ENCODE peak calls at places on chromosomes 11 and 22, in four cellular contexts. One of them, this sample, is unnamed.

GRCh38 chr11:47516155-47516554 is 36.8 kb downstream of the CELF1 start:
- DNase-seq in neural progenitor cell: no peak
- DNase-seq in fibroblast of lung: no peak
- DNase-seq in HCT116: no peak
- DNase-seq in this sample: no peak

GRCh38 chr11:47991266-47991830 is 11.0 kb downstream of the PTPRJ start:
- DNase-seq in neural progenitor cell: peak
- DNase-seq in fibroblast of lung: peak
- DNase-seq in HCT116: no peak
- DNase-seq in this sample: no peak

GRCh38 chr22:24232124-24232523 is 12.8 kb downstream of the GGT5 start:
- DNase-seq in neural progenitor cell: no peak
- DNase-seq in fibroblast of lung: no peak
- DNase-seq in HCT116: no peak
- DNase-seq in this sample: peak

GRCh38 chr11:102287963-102288744 is 29.1 kb upstream of the BIRC3 start:
- DNase-seq in neural progenitor cell: peak
- DNase-seq in fibroblast of lung: peak
- DNase-seq in HCT116: peak
- DNase-seq in this sample: peak

GRCh38 chr11:68912254-68912653 is 8.6 kb downstream of the IGHMBP2 start:
- DNase-seq in neural progenitor cell: no peak
- DNase-seq in fibroblast of lung: peak
- DNase-seq in HCT116: no peak
- DNase-seq in this sample: peak

GRCh38 chr11:92475824-92476223 is 251.2 kb downstream of the FAT3 start:
- DNase-seq in neural progenitor cell: no peak
- DNase-seq in fibroblast of lung: no peak
- DNase-seq in HCT116: no peak
- DNase-seq in this sample: no peak

GRCh38 chr11:112773256-112773655 is 188.0 kb upstream of the NCAM1 start:
- DNase-seq in neural progenitor cell: no peak
- DNase-seq in fibroblast of lung: no peak
- DNase-seq in HCT116: no peak
- DNase-seq in this sample: no peak

GRCh38 chr11:75240381-75241035 is at the start of gene TPBGL:
- DNase-seq in neural progenitor cell: peak
- DNase-seq in fibroblast of lung: peak
- DNase-seq in HCT116: no peak
- DNase-seq in this sample: peak

GRCh38 chr11:2703487-2704141 is 3.8 kb upstream of the KCNQ1OT1 start:
- DNase-seq in neural progenitor cell: peak
- DNase-seq in fibroblast of lung: no peak
- DNase-seq in HCT116: no peak
- DNase-seq in this sample: no peak

GRCh38 chr11:46675288-46675851 is 25.0 kb downstream of the ARHGAP1 start:
- DNase-seq in neural progenitor cell: no peak
- DNase-seq in fibroblast of lung: peak
- DNase-seq in HCT116: no peak
- DNase-seq in this sample: peak

GRCh38 chr11:78203184-78203583 is 14.5 kb downstream of the USP35 start:
- DNase-seq in neural progenitor cell: no peak
- DNase-seq in fibroblast of lung: no peak
- DNase-seq in HCT116: no peak
- DNase-seq in this sample: peak

GRCh38 chr11:79616392-79616831 is 175.6 kb upstream of the TENM4 start:
- DNase-seq in neural progenitor cell: no peak
- DNase-seq in fibroblast of lung: no peak
- DNase-seq in HCT116: no peak
- DNase-seq in this sample: no peak

GRCh38 chr11:1384206-1384965 is 5.3 kb upstream of the BRSK2 start:
- DNase-seq in neural progenitor cell: no peak
- DNase-seq in fibroblast of lung: peak
- DNase-seq in HCT116: no peak
- DNase-seq in this sample: peak

GRCh38 chr11:114180301-114181055 is 115.7 kb upstream of the NNMT start:
- DNase-seq in neural progenitor cell: peak
- DNase-seq in fibroblast of lung: no peak
- DNase-seq in HCT116: no peak
- DNase-seq in this sample: no peak

GRCh38 chr22:36104435-36104834 is 56.1 kb downstream of the APOL3 start:
- DNase-seq in neural progenitor cell: peak
- DNase-seq in fibroblast of lung: no peak
- DNase-seq in HCT116: no peak
- DNase-seq in this sample: no peak

GRCh38 chr11:46290598-46291309 is 13.3 kb downstream of the CREB3L1 start:
- DNase-seq in neural progenitor cell: peak
- DNase-seq in fibroblast of lung: peak
- DNase-seq in HCT116: no peak
- DNase-seq in this sample: peak

GRCh38 chr11:44329472-44330230 is 19.7 kb upstream of the ALX4 start:
- DNase-seq in neural progenitor cell: no peak
- DNase-seq in fibroblast of lung: no peak
- DNase-seq in HCT116: no peak
- DNase-seq in this sample: no peak

GRCh38 chr22:23158516-23159286 is 13.4 kb downstream of the RAB36 start:
- DNase-seq in neural progenitor cell: no peak
- DNase-seq in fibroblast of lung: no peak
- DNase-seq in HCT116: no peak
- DNase-seq in this sample: no peak

GRCh38 chr22:46219650-46220049 is 30.4 kb downstream of the CDPF1 start:
- DNase-seq in neural progenitor cell: no peak
- DNase-seq in fibroblast of lung: no peak
- DNase-seq in HCT116: no peak
- DNase-seq in this sample: no peak

GRCh38 chr22:28883917-28884753 is 763 bp downstream of the ZNRF3 start:
- DNase-seq in neural progenitor cell: peak
- DNase-seq in fibroblast of lung: peak
- DNase-seq in HCT116: peak
- DNase-seq in this sample: peak

GRCh38 chr11:130765369-130765768 is 150.9 kb downstream of the SNX19 start:
- DNase-seq in neural progenitor cell: no peak
- DNase-seq in fibroblast of lung: no peak
- DNase-seq in HCT116: no peak
- DNase-seq in this sample: no peak

GRCh38 chr22:50469377-50470305 is 5.2 kb downstream of the SBF1 start:
- DNase-seq in neural progenitor cell: no peak
- DNase-seq in fibroblast of lung: peak
- DNase-seq in HCT116: peak
- DNase-seq in this sample: peak

GRCh38 chr22:36125994-36126531 is 34.5 kb downstream of the APOL3 start:
- DNase-seq in neural progenitor cell: no peak
- DNase-seq in fibroblast of lung: no peak
- DNase-seq in HCT116: no peak
- DNase-seq in this sample: no peak

GRCh38 chr11:72525466-72525865 is 91.1 kb upstream of the CLPB start:
- DNase-seq in neural progenitor cell: no peak
- DNase-seq in fibroblast of lung: no peak
- DNase-seq in HCT116: no peak
- DNase-seq in this sample: no peak

GRCh38 chr11:65593518-65594414 is 1.8 kb downstream of the KCNK7 start:
- DNase-seq in neural progenitor cell: peak
- DNase-seq in fibroblast of lung: peak
- DNase-seq in HCT116: no peak
- DNase-seq in this sample: peak

GRCh38 chr11:103806130-103806900 is 230.1 kb upstream of the DDI1 start:
- DNase-seq in neural progenitor cell: no peak
- DNase-seq in fibroblast of lung: peak
- DNase-seq in HCT116: no peak
- DNase-seq in this sample: no peak

GRCh38 chr11:70502677-70503076 is 104.3 kb downstream of the CTTN start:
- DNase-seq in neural progenitor cell: no peak
- DNase-seq in fibroblast of lung: no peak
- DNase-seq in HCT116: no peak
- DNase-seq in this sample: peak

GRCh38 chr11:43687120-43687791 is 6.7 kb downstream of the HSD17B12 start:
- DNase-seq in neural progenitor cell: no peak
- DNase-seq in fibroblast of lung: peak
- DNase-seq in HCT116: no peak
- DNase-seq in this sample: no peak

GRCh38 chr22:35717572-35717971 is at the start of gene APOL5:
- DNase-seq in neural progenitor cell: no peak
- DNase-seq in fibroblast of lung: no peak
- DNase-seq in HCT116: no peak
- DNase-seq in this sample: no peak

GRCh38 chr11:65503923-65504670 is 5.3 kb downstream of the MALAT1 start:
- DNase-seq in neural progenitor cell: no peak
- DNase-seq in fibroblast of lung: peak
- DNase-seq in HCT116: no peak
- DNase-seq in this sample: peak

GRCh38 chr11:113162590-113162961 is 151.8 kb upstream of the TTC12 start:
- DNase-seq in neural progenitor cell: no peak
- DNase-seq in fibroblast of lung: peak
- DNase-seq in HCT116: no peak
- DNase-seq in this sample: no peak

GRCh38 chr22:23744001-23744400 is 6.9 kb downstream of the ZNF70 start:
- DNase-seq in neural progenitor cell: no peak
- DNase-seq in fibroblast of lung: no peak
- DNase-seq in HCT116: no peak
- DNase-seq in this sample: peak

GRCh38 chr11:121318848-121319834 is 26.6 kb downstream of the SC5D start:
- DNase-seq in neural progenitor cell: peak
- DNase-seq in fibroblast of lung: peak
- DNase-seq in HCT116: peak
- DNase-seq in this sample: no peak

GRCh38 chr11:61567286-61568061 is 13.4 kb downstream of the SYT7 start:
- DNase-seq in neural progenitor cell: peak
- DNase-seq in fibroblast of lung: peak
- DNase-seq in HCT116: peak
- DNase-seq in this sample: peak
- H3K4me2 ChIP-seq in neural progenitor cell: peak
- H3K4me2 ChIP-seq in fibroblast of lung: peak
- H3K4me2 ChIP-seq in HCT116: peak
- H3K4me2 ChIP-seq in this sample: peak

DNA sequence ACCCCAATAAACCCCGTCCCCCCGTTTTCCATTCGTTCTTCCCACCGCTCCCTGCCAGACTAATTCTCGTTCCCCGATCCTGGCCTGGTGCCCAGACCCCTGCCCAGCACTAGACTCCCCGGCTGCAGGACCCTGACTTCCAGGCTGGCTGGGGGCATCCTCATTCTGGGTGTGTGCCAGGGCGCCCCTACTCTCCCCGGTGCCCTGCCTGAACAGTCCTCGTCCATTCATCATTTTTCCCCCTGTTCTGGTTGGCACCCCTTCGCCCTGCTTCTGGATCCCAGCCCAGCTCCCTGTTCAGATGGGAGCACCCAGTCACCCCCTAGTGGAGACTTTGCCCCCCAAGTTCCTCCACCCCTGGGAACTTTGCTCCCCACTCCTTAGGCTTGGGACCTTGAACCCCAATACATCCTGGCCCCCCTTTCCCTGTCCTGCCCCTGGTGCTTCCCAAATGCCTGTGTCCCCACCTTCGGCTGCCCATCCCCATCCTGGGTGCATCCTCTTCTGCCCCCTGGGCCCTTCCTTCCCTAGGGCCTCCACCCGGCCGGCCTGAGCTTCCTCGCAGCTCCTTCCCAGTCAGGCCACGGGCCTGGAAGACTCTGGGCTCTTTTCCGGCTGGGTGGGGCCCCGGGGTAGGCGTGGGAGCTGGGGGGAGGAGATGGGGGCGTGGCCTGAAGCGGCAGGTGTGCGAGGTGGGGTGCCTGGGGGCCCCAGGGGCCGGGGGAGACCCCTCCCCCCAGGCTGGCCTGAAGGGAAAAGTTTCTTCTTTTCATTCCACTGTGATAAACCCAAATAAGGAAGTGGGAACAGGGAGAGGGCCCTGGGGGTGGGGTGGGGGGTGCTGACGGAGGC is 882 bp downstream of the PLCB3 start:
- DNase-seq in neural progenitor cell: peak
- DNase-seq in fibroblast of lung: peak
- DNase-seq in HCT116: no peak
- DNase-seq in this sample: peak
- TF ChIP-seq CTCF in neural progenitor cell: peak
- TF ChIP-seq CTCF in fibroblast of lung: peak
- TF ChIP-seq CTCF in HCT116: peak
- TF ChIP-seq CTCF in this sample: peak

GRCh38 chr22:40105755-40106154 is 72.0 kb upstream of the TNRC6B start:
- DNase-seq in neural progenitor cell: no peak
- DNase-seq in fibroblast of lung: no peak
- DNase-seq in HCT116: no peak
- DNase-seq in this sample: no peak

GRCh38 chr22:40107756-40108437 is 69.8 kb upstream of the TNRC6B start:
- DNase-seq in neural progenitor cell: no peak
- DNase-seq in fibroblast of lung: no peak
- DNase-seq in HCT116: no peak
- DNase-seq in this sample: peak

GRCh38 chr22:40111451-40111850 is 66.3 kb upstream of the TNRC6B start:
- DNase-seq in neural progenitor cell: no peak
- DNase-seq in fibroblast of lung: no peak
- DNase-seq in HCT116: no peak
- DNase-seq in this sample: no peak

GRCh38 chr22:40112595-40112994 is 65.1 kb upstream of the TNRC6B start:
- DNase-seq in neural progenitor cell: no peak
- DNase-seq in fibroblast of lung: no peak
- DNase-seq in HCT116: no peak
- DNase-seq in this sample: no peak

DNA sequence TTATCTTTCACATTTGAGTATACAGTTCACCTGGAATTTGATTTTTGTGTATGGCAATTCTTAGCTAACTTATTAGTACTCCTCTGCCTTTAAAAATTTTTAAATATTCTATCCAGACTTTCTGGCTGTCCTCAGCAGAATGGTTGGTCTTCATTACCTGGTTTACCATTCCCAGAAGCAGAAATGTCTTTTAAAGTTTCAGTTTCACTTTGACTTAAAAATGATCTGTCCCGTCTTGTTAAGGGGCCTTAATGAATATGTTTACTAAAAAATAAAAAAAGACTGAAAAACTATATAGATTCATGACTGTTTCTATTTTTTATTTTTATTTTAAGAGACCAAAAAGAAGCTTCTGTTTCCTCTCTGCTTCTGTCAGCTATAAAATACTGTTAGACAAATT is 70.5 kb upstream of the TNRC6B start:
- DNase-seq in neural progenitor cell: no peak
- DNase-seq in fibroblast of lung: no peak
- DNase-seq in HCT116: no peak
- DNase-seq in this sample: no peak
- H3K4me2 ChIP-seq in neural progenitor cell: no peak
- H3K4me2 ChIP-seq in fibroblast of lung: peak
- H3K4me2 ChIP-seq in HCT116: no peak
- H3K4me2 ChIP-seq in this sample: peak

GRCh38 chr11:132278801-132279574 is 908.6 kb downstream of the NTM start:
- DNase-seq in neural progenitor cell: peak
- DNase-seq in fibroblast of lung: peak
- DNase-seq in HCT116: no peak
- DNase-seq in this sample: no peak
- TF ChIP-seq CTCF in neural progenitor cell: peak
- TF ChIP-seq CTCF in fibroblast of lung: peak
- TF ChIP-seq CTCF in HCT116: no peak
- TF ChIP-seq CTCF in this sample: peak

This sample was measured in osteoblast.